ENCODE peak calls at places on chromosomes 7 and 10, in four cellular contexts. I is activated T-cell treated with anti-CD3 and anti-CD28 coated beads for 1 hour, A is SHP77 treated with DMSO at 0.1 percent for 48 hours, F is T-helper 2 cell. C is an unnamed sample.

GRCh38 chr7:1058821-1059199 is 14.5 kb downstream of the GPR146 start:
- DNase-seq in F (peak), A (no peak), I (no peak), C (no peak)

GRCh38 chr7:18778594-18778993 is 283.0 kb downstream of the HDAC9 start:
- DNase-seq in F (no peak), I (no peak), A (no peak), C (no peak)

GRCh38 chr7:1242129-1242572 is 9.5 kb downstream of the UNCX start:
- DNase-seq in F (no peak), I (no peak), A (no peak), C (no peak)

GRCh38 chr7:134947329-134947728 is 39.0 kb upstream of the AGBL3 start:
- DNase-seq in A (no peak), F (no peak), I (no peak), C (no peak)

GRCh38 chr10:43816351-43817321 is 168.0 kb upstream of the ZNF32 start:
- DNase-seq in A (no peak), I (peak), F (peak), C (no peak)

GRCh38 chr7:54897891-54898290 is 120.9 kb upstream of the EGFR start:
- DNase-seq in I (no peak), F (no peak), A (no peak), C (no peak)

GRCh38 chr10:110803239-110803593 is 68.5 kb upstream of the PDCD4 start:
- DNase-seq in A (no peak), I (no peak), F (peak), C (no peak)

GRCh38 chr7:43294080-43294630 is 181.7 kb downstream of the HECW1 start:
- DNase-seq in F (no peak), A (no peak), I (no peak), C (peak)

GRCh38 chr7:45240926-45241325 is 83.3 kb downstream of the RAMP3 start:
- DNase-seq in I (no peak), F (no peak), A (no peak), C (no peak)

GRCh38 chr7:122059516-122059915 is 84.5 kb downstream of the AASS start:
- DNase-seq in F (no peak), A (no peak), I (no peak), C (no peak)

GRCh38 chr7:116988363-116988989 is 35.2 kb downstream of the ST7 start:
- DNase-seq in A (peak), F (no peak), I (no peak), C (no peak)

GRCh38 chr7:92260248-92260781 is 14.5 kb downstream of the ANKIB1 start:
- DNase-seq in A (no peak), F (no peak), I (no peak), C (no peak)

GRCh38 chr10:77974396-77975074 is 48.0 kb upstream of the DLG5 start:
- DNase-seq in A (no peak), I (no peak), F (peak), C (no peak)

GRCh38 chr10:132199854-132200311 is 13.1 kb downstream of the DPYSL4 start:
- DNase-seq in A (no peak), I (no peak), F (no peak), C (no peak)

GRCh38 chr7:41592794-41593193 is 110.1 kb downstream of the INHBA start:
- DNase-seq in A (no peak), F (no peak), I (no peak), C (no peak)